ENCODE peak calls at places on chromosomes 6 and 20, in nine cellular contexts. One of them, this sample, is unnamed.

GRCh38 chr6:45631396-45631795 is 253.7 kb upstream of the SUPT3H start:
- DNase-seq in choroid plexus epithelial cell: no peak
- DNase-seq in neural progenitor cell: no peak
- DNase-seq in mesenteric fat pad: no peak
- DNase-seq in type B pancreatic cell: no peak
- DNase-seq in activated naive CD4-positive, alpha-beta T cell: no peak
- DNase-seq in head of caudate nucleus: no peak
- DNase-seq in GDM1: no peak
- DNase-seq in ACHN: no peak
- DNase-seq in this sample: peak; percentile 71

GRCh38 chr6:156773935-156774871 is 3.0 kb upstream of the ARID1B start:
- DNase-seq in type B pancreatic cell: no peak
- DNase-seq in mesenteric fat pad: no peak
- DNase-seq in choroid plexus epithelial cell: no peak
- DNase-seq in ACHN: no peak
- DNase-seq in activated naive CD4-positive, alpha-beta T cell: no peak
- DNase-seq in head of caudate nucleus: no peak
- DNase-seq in GDM1: no peak
- DNase-seq in neural progenitor cell: peak; percentile 65
- DNase-seq in this sample: no peak

GRCh38 chr6:42013134-42013516 is 37.2 kb upstream of the TAF8 start:
- DNase-seq in type B pancreatic cell: no peak
- DNase-seq in head of caudate nucleus: no peak
- DNase-seq in neural progenitor cell: no peak
- DNase-seq in GDM1: no peak
- DNase-seq in ACHN: peak; percentile 34
- DNase-seq in activated naive CD4-positive, alpha-beta T cell: no peak
- DNase-seq in mesenteric fat pad: no peak
- DNase-seq in choroid plexus epithelial cell: peak; percentile 67
- DNase-seq in this sample: peak; percentile 28

GRCh38 chr20:37781626-37782025 is 87.8 kb downstream of the CTNNBL1 start:
- DNase-seq in head of caudate nucleus: no peak
- DNase-seq in GDM1: no peak
- DNase-seq in activated naive CD4-positive, alpha-beta T cell: no peak
- DNase-seq in mesenteric fat pad: no peak
- DNase-seq in type B pancreatic cell: no peak
- DNase-seq in choroid plexus epithelial cell: no peak
- DNase-seq in ACHN: no peak
- DNase-seq in neural progenitor cell: no peak
- DNase-seq in this sample: no peak

GRCh38 chr6:81894286-81894685 is 141.8 kb upstream of the TENT5A start:
- DNase-seq in type B pancreatic cell: no peak
- DNase-seq in neural progenitor cell: no peak
- DNase-seq in head of caudate nucleus: no peak
- DNase-seq in choroid plexus epithelial cell: peak; percentile 91
- DNase-seq in mesenteric fat pad: no peak
- DNase-seq in activated naive CD4-positive, alpha-beta T cell: no peak
- DNase-seq in ACHN: no peak
- DNase-seq in GDM1: no peak
- DNase-seq in this sample: peak; percentile 91

GRCh38 chr6:81697564-81697963 is 54.9 kb downstream of the TENT5A start:
- DNase-seq in ACHN: peak; percentile 1
- DNase-seq in type B pancreatic cell: no peak
- DNase-seq in activated naive CD4-positive, alpha-beta T cell: no peak
- DNase-seq in neural progenitor cell: no peak
- DNase-seq in mesenteric fat pad: no peak
- DNase-seq in choroid plexus epithelial cell: peak; percentile 49
- DNase-seq in GDM1: no peak
- DNase-seq in head of caudate nucleus: no peak
- DNase-seq in this sample: peak; percentile 26

GRCh38 chr6:35415065-35415880 is 36.9 kb upstream of the FANCE start:
- DNase-seq in choroid plexus epithelial cell: peak; percentile 96
- DNase-seq in activated naive CD4-positive, alpha-beta T cell: no peak
- DNase-seq in GDM1: no peak
- DNase-seq in mesenteric fat pad: no peak
- DNase-seq in type B pancreatic cell: no peak
- DNase-seq in ACHN: peak; percentile 70
- DNase-seq in neural progenitor cell: peak; percentile 80
- DNase-seq in head of caudate nucleus: peak; percentile 87
- DNase-seq in this sample: peak; percentile 84

GRCh38 chr20:63121246-63121645 is 94.7 kb downstream of the YTHDF1 start:
- DNase-seq in head of caudate nucleus: no peak
- DNase-seq in neural progenitor cell: no peak
- DNase-seq in ACHN: no peak
- DNase-seq in mesenteric fat pad: no peak
- DNase-seq in activated naive CD4-positive, alpha-beta T cell: no peak
- DNase-seq in GDM1: no peak
- DNase-seq in type B pancreatic cell: no peak
- DNase-seq in choroid plexus epithelial cell: no peak
- DNase-seq in this sample: no peak

GRCh38 chr20:37315293-37316110 is 26.0 kb downstream of the MANBAL start:
- DNase-seq in head of caudate nucleus: no peak
- DNase-seq in ACHN: no peak
- DNase-seq in activated naive CD4-positive, alpha-beta T cell: no peak
- DNase-seq in neural progenitor cell: no peak
- DNase-seq in mesenteric fat pad: no peak
- DNase-seq in choroid plexus epithelial cell: peak; percentile 88
- DNase-seq in type B pancreatic cell: no peak
- DNase-seq in GDM1: no peak
- DNase-seq in this sample: peak; percentile 98

GRCh38 chr20:62327726-62328495 is 25.1 kb downstream of the ADRM1 start:
- DNase-seq in ACHN: no peak
- DNase-seq in choroid plexus epithelial cell: no peak
- DNase-seq in GDM1: no peak
- DNase-seq in type B pancreatic cell: no peak
- DNase-seq in activated naive CD4-positive, alpha-beta T cell: no peak
- DNase-seq in neural progenitor cell: no peak
- DNase-seq in mesenteric fat pad: no peak
- DNase-seq in head of caudate nucleus: no peak
- DNase-seq in this sample: no peak

GRCh38 chr6:13550656-13551055 is 23.7 kb upstream of the SIRT5 start:
- DNase-seq in type B pancreatic cell: no peak
- DNase-seq in activated naive CD4-positive, alpha-beta T cell: no peak
- DNase-seq in GDM1: peak; percentile 23
- DNase-seq in head of caudate nucleus: no peak
- DNase-seq in mesenteric fat pad: no peak
- DNase-seq in choroid plexus epithelial cell: no peak
- DNase-seq in ACHN: no peak
- DNase-seq in neural progenitor cell: no peak
- DNase-seq in this sample: no peak

GRCh38 chr20:45372646-45373352 is 5.3 kb downstream of the TP53TG5 start:
- DNase-seq in choroid plexus epithelial cell: no peak
- DNase-seq in head of caudate nucleus: peak; percentile 72
- DNase-seq in type B pancreatic cell: no peak
- DNase-seq in ACHN: peak; percentile 75
- DNase-seq in activated naive CD4-positive, alpha-beta T cell: no peak
- DNase-seq in neural progenitor cell: peak; percentile 51
- DNase-seq in mesenteric fat pad: no peak
- DNase-seq in GDM1: no peak
- DNase-seq in this sample: no peak

GRCh38 chr6:19210849-19211590 is 626.1 kb upstream of the ID4 start:
- DNase-seq in head of caudate nucleus: no peak
- DNase-seq in mesenteric fat pad: no peak
- DNase-seq in neural progenitor cell: peak; percentile 67
- DNase-seq in choroid plexus epithelial cell: no peak
- DNase-seq in GDM1: peak; percentile 0
- DNase-seq in ACHN: peak; percentile 18
- DNase-seq in activated naive CD4-positive, alpha-beta T cell: no peak
- DNase-seq in type B pancreatic cell: no peak
- DNase-seq in this sample: no peak

GRCh38 chr6:165092881-165093595 is 216.4 kb downstream of the C6orf118 start:
- DNase-seq in choroid plexus epithelial cell: no peak
- DNase-seq in GDM1: no peak
- DNase-seq in neural progenitor cell: no peak
- DNase-seq in type B pancreatic cell: no peak
- DNase-seq in ACHN: no peak
- DNase-seq in activated naive CD4-positive, alpha-beta T cell: no peak
- DNase-seq in mesenteric fat pad: no peak
- DNase-seq in head of caudate nucleus: no peak
- DNase-seq in this sample: peak; percentile 12

GRCh38 chr6:109759098-109759855 is 68.2 kb downstream of the FIG4 start:
- DNase-seq in activated naive CD4-positive, alpha-beta T cell: no peak
- DNase-seq in ACHN: no peak
- DNase-seq in type B pancreatic cell: no peak
- DNase-seq in choroid plexus epithelial cell: no peak
- DNase-seq in GDM1: no peak
- DNase-seq in mesenteric fat pad: no peak
- DNase-seq in head of caudate nucleus: no peak
- DNase-seq in neural progenitor cell: no peak
- DNase-seq in this sample: no peak

GRCh38 chr6:170293881-170294755 is 3.2 kb upstream of the DLL1 start:
- DNase-seq in GDM1: no peak
- DNase-seq in type B pancreatic cell: no peak
- DNase-seq in activated naive CD4-positive, alpha-beta T cell: no peak
- DNase-seq in ACHN: no peak
- DNase-seq in neural progenitor cell: peak; percentile 71
- DNase-seq in choroid plexus epithelial cell: no peak
- DNase-seq in mesenteric fat pad: no peak
- DNase-seq in head of caudate nucleus: no peak
- DNase-seq in this sample: no peak

GRCh38 chr20:49345538-49345937 is 67.7 kb upstream of the ZNFX1 start:
- DNase-seq in neural progenitor cell: no peak
- DNase-seq in choroid plexus epithelial cell: peak; percentile 33
- DNase-seq in type B pancreatic cell: no peak
- DNase-seq in activated naive CD4-positive, alpha-beta T cell: no peak
- DNase-seq in ACHN: peak; percentile 70
- DNase-seq in head of caudate nucleus: no peak
- DNase-seq in GDM1: no peak
- DNase-seq in mesenteric fat pad: no peak
- DNase-seq in this sample: no peak

GRCh38 chr20:9112541-9113515 is 43.9 kb downstream of the PLCB4 start:
- DNase-seq in choroid plexus epithelial cell: peak; percentile 91
- DNase-seq in head of caudate nucleus: no peak
- DNase-seq in mesenteric fat pad: no peak
- DNase-seq in neural progenitor cell: no peak
- DNase-seq in ACHN: peak; percentile 45
- DNase-seq in GDM1: no peak
- DNase-seq in activated naive CD4-positive, alpha-beta T cell: no peak
- DNase-seq in type B pancreatic cell: no peak
- DNase-seq in this sample: peak; percentile 65

GRCh38 chr20:56249244-56249955 is 868 bp downstream of the MC3R start:
- DNase-seq in mesenteric fat pad: no peak
- DNase-seq in activated naive CD4-positive, alpha-beta T cell: no peak
- DNase-seq in ACHN: peak; percentile 2
- DNase-seq in head of caudate nucleus: no peak
- DNase-seq in type B pancreatic cell: no peak
- DNase-seq in neural progenitor cell: peak; percentile 61
- DNase-seq in choroid plexus epithelial cell: no peak
- DNase-seq in GDM1: peak; percentile 46
- DNase-seq in this sample: peak; percentile 36

GRCh38 chr6:138600726-138601125 is 101.4 kb upstream of the NHSL1 start:
- DNase-seq in type B pancreatic cell: no peak
- DNase-seq in activated naive CD4-positive, alpha-beta T cell: no peak
- DNase-seq in choroid plexus epithelial cell: peak; percentile 77
- DNase-seq in GDM1: no peak
- DNase-seq in ACHN: no peak
- DNase-seq in head of caudate nucleus: no peak
- DNase-seq in mesenteric fat pad: no peak
- DNase-seq in neural progenitor cell: no peak
- DNase-seq in this sample: no peak

GRCh38 chr20:62603021-62603906 is 39.0 kb upstream of the SLCO4A1 start:
- DNase-seq in choroid plexus epithelial cell: no peak
- DNase-seq in activated naive CD4-positive, alpha-beta T cell: no peak
- DNase-seq in mesenteric fat pad: no peak
- DNase-seq in ACHN: peak; percentile 89
- DNase-seq in neural progenitor cell: no peak
- DNase-seq in type B pancreatic cell: no peak
- DNase-seq in head of caudate nucleus: peak; percentile 78
- DNase-seq in GDM1: peak; percentile 85
- DNase-seq in this sample: no peak

GRCh38 chr20:57671072-57671391 is 38.8 kb downstream of the PMEPA1 start:
- DNase-seq in activated naive CD4-positive, alpha-beta T cell: no peak
- DNase-seq in mesenteric fat pad: no peak
- DNase-seq in head of caudate nucleus: no peak
- DNase-seq in ACHN: no peak
- DNase-seq in GDM1: no peak
- DNase-seq in neural progenitor cell: no peak
- DNase-seq in type B pancreatic cell: no peak
- DNase-seq in choroid plexus epithelial cell: no peak
- DNase-seq in this sample: no peak

GRCh38 chr6:63437058-63437457 is 117.3 kb upstream of the LGSN start:
- DNase-seq in head of caudate nucleus: no peak
- DNase-seq in choroid plexus epithelial cell: no peak
- DNase-seq in ACHN: no peak
- DNase-seq in neural progenitor cell: no peak
- DNase-seq in type B pancreatic cell: no peak
- DNase-seq in mesenteric fat pad: no peak
- DNase-seq in activated naive CD4-positive, alpha-beta T cell: no peak
- DNase-seq in GDM1: no peak
- DNase-seq in this sample: no peak

GRCh38 chr20:3973705-3974104 is 41.7 kb downstream of the RNF24 start:
- DNase-seq in type B pancreatic cell: no peak
- DNase-seq in mesenteric fat pad: no peak
- DNase-seq in choroid plexus epithelial cell: no peak
- DNase-seq in ACHN: no peak
- DNase-seq in GDM1: no peak
- DNase-seq in head of caudate nucleus: no peak
- DNase-seq in activated naive CD4-positive, alpha-beta T cell: no peak
- DNase-seq in neural progenitor cell: no peak
- DNase-seq in this sample: no peak

GRCh38 chr6:79084693-79085092 is 6.6 kb upstream of the PHIP start:
- DNase-seq in GDM1: no peak
- DNase-seq in mesenteric fat pad: no peak
- DNase-seq in head of caudate nucleus: no peak
- DNase-seq in activated naive CD4-positive, alpha-beta T cell: no peak
- DNase-seq in ACHN: no peak
- DNase-seq in neural progenitor cell: no peak
- DNase-seq in type B pancreatic cell: no peak
- DNase-seq in choroid plexus epithelial cell: peak; percentile 62
- DNase-seq in this sample: peak; percentile 28

GRCh38 chr6:68559716-68560115 is 75.4 kb upstream of the ADGRB3 start:
- DNase-seq in GDM1: no peak
- DNase-seq in mesenteric fat pad: no peak
- DNase-seq in choroid plexus epithelial cell: no peak
- DNase-seq in head of caudate nucleus: no peak
- DNase-seq in neural progenitor cell: peak; percentile 48
- DNase-seq in type B pancreatic cell: no peak
- DNase-seq in activated naive CD4-positive, alpha-beta T cell: no peak
- DNase-seq in ACHN: no peak
- DNase-seq in this sample: no peak

GRCh38 chr6:43922423-43923375 is 152.7 kb downstream of the VEGFA start:
- DNase-seq in mesenteric fat pad: no peak
- DNase-seq in GDM1: no peak
- DNase-seq in neural progenitor cell: no peak
- DNase-seq in activated naive CD4-positive, alpha-beta T cell: no peak
- DNase-seq in head of caudate nucleus: no peak
- DNase-seq in choroid plexus epithelial cell: no peak
- DNase-seq in type B pancreatic cell: no peak
- DNase-seq in ACHN: no peak
- DNase-seq in this sample: no peak

GRCh38 chr6:87334683-87335082 is 5.6 kb upstream of the GJB7 start:
- DNase-seq in activated naive CD4-positive, alpha-beta T cell: no peak
- DNase-seq in choroid plexus epithelial cell: no peak
- DNase-seq in head of caudate nucleus: no peak
- DNase-seq in GDM1: no peak
- DNase-seq in neural progenitor cell: no peak
- DNase-seq in type B pancreatic cell: no peak
- DNase-seq in mesenteric fat pad: no peak
- DNase-seq in ACHN: no peak
- DNase-seq in this sample: no peak

GRCh38 chr20:60062431-60063336 is 104.5 kb downstream of the CDH26 start:
- DNase-seq in mesenteric fat pad: no peak
- DNase-seq in GDM1: no peak
- DNase-seq in type B pancreatic cell: no peak
- DNase-seq in ACHN: no peak
- DNase-seq in choroid plexus epithelial cell: peak; percentile 29
- DNase-seq in head of caudate nucleus: peak; percentile 72
- DNase-seq in activated naive CD4-positive, alpha-beta T cell: no peak
- DNase-seq in neural progenitor cell: no peak
- DNase-seq in this sample: peak; percentile 54

GRCh38 chr6:3285049-3285639 is 26.4 kb downstream of the PSMG4 start:
- DNase-seq in choroid plexus epithelial cell: no peak
- DNase-seq in neural progenitor cell: no peak
- DNase-seq in type B pancreatic cell: no peak
- DNase-seq in head of caudate nucleus: peak; percentile 32
- DNase-seq in ACHN: no peak
- DNase-seq in GDM1: no peak
- DNase-seq in activated naive CD4-positive, alpha-beta T cell: no peak
- DNase-seq in mesenteric fat pad: no peak
- DNase-seq in this sample: no peak

GRCh38 chr6:151341481-151342195 is 49.7 kb downstream of the ZBTB2 start:
- DNase-seq in head of caudate nucleus: no peak
- DNase-seq in neural progenitor cell: no peak
- DNase-seq in activated naive CD4-positive, alpha-beta T cell: no peak
- DNase-seq in ACHN: no peak
- DNase-seq in choroid plexus epithelial cell: no peak
- DNase-seq in GDM1: no peak
- DNase-seq in mesenteric fat pad: peak; percentile 81
- DNase-seq in type B pancreatic cell: peak; percentile 67
- DNase-seq in this sample: no peak